ENCODE peak calls at places on chromosomes 7 and 10, in six cellular contexts. K is AG10803, I is lower lobe of right lung, S is testis, X is Peyer's patch, E is cardiac muscle cell. W is an unnamed sample.

GRCh38 chr10:57809961-57810360 is 457.7 kb downstream of the IPMK start:
- DNase-seq in I (no peak), K (no peak), S (no peak), X (no peak), E (no peak), W (no peak)

GRCh38 chr10:23280420-23281043 is 64.1 kb downstream of the C10orf67 start:
- DNase-seq in I (no peak), K (no peak), S (no peak), X (no peak), E (no peak), W (no peak)

GRCh38 chr10:72612203-72612826 is 13.6 kb downstream of the MICU1 start:
- DNase-seq in S (no peak), I (no peak), E (peak), K (no peak), X (no peak), W (peak)

GRCh38 chr7:158976468-158976848 is 120.1 kb downstream of the DYNC2I1 start:
- DNase-seq in E (peak), K (peak), S (no peak), X (no peak), I (no peak), W (peak)

GRCh38 chr7:22402250-22402649 is 45.3 kb upstream of the RAPGEF5 start:
- DNase-seq in I (no peak), E (no peak), X (no peak), S (no peak), K (no peak), W (no peak)

GRCh38 chr7:27123477-27124053 is 7.0 kb downstream of the HOXA4 start:
- DNase-seq in E (no peak), I (no peak), K (no peak), X (no peak), S (no peak), W (no peak)

GRCh38 chr10:28375399-28376354 is 72.8 kb upstream of the MPP7 start:
- DNase-seq in X (no peak), I (peak), S (no peak), E (peak), K (peak), W (peak)

GRCh38 chr10:123132576-123133477 is 2.9 kb upstream of the HMX3 start:
- DNase-seq in E (peak), S (peak), X (peak), K (peak), I (peak), W (peak)

GRCh38 chr10:133088524-133089460 is 1.1 kb downstream of the ADGRA1 start:
- DNase-seq in S (no peak), I (no peak), E (peak), K (no peak), X (no peak), W (no peak)
- H3K4me3 ChIP-seq in S (no peak), I (no peak), E (peak), K (no peak), X (no peak), W (no peak)

GRCh38 chr7:31648288-31648687 is 38.7 kb upstream of the PPP1R17 start:
- DNase-seq in S (no peak), X (no peak), K (peak), E (peak), I (no peak), W (no peak)
- TF ChIP-seq CTCF in S (no peak), X (no peak), K (peak), E (peak), I (peak), W (peak)

GRCh38 chr7:142797342-142797798 is 26.6 kb downstream of the PRSS2 start:
- DNase-seq in X (no peak), E (no peak), I (no peak), K (no peak), S (no peak), W (no peak)
- H3K4me3 ChIP-seq in X (peak), E (peak), I (peak), K (no peak), S (peak), W (peak)

GRCh38 chr7:57256637-57257375 is 124.6 kb upstream of the ZNF479 start:
- DNase-seq in S (peak), E (no peak), I (no peak), X (no peak), K (no peak), W (no peak)
- TF ChIP-seq CTCF in S (no peak), E (no peak), I (no peak), X (no peak), K (no peak), W (no peak)

DNA sequence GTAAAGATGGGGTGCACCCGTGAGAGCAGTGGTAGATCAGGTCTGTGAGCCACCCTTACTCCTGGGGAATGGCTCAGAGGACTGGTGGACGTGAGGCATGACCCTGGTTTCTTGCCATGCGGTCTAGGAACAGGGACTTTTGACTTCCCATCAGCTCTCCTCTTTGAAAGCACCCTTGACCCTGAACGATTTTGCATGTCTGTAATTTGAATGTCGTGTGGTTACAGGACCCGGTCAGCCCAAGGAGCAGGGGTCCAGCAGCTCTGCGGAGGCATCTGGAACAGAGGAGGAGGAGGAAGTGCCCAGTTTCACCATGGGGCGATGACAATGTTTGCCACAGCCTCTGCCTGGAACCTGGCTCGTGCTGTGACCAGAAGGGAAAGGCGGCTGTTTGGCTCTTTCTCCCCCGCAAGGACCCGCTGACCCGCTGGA is 8.6 kb upstream of the ORAI2 start:
- DNase-seq in X (peak), E (no peak), S (no peak), I (peak), K (no peak), W (no peak)
- H3K4me3 ChIP-seq in X (peak), E (no peak), S (no peak), I (no peak), K (no peak), W (no peak)